ENCODE peak calls at places on chromosome 1, in five cellular contexts. Z, P, J, F and Y are unnamed samples.

GRCh38 chr1:163248064-163248463 is 45.3 kb upstream of the RGS5 start:
- DNase-seq in Z (no peak), P (no peak), J (no peak), F (no peak), Y (no peak)

GRCh38 chr1:211305044-211305443 is 21.6 kb upstream of the TRAF5 start:
- DNase-seq in Z (peak; percentile 84), P (no peak), J (no peak), F (no peak), Y (no peak)

GRCh38 chr1:37954316-37954971 is 7.6 kb upstream of the INPP5B start:
- DNase-seq in Z (no peak), P (no peak), J (no peak), F (no peak), Y (no peak)

GRCh38 chr1:25243907-25244306 is 3.3 kb downstream of the RSRP1 start:
- DNase-seq in Z (peak; percentile 45), P (no peak), J (no peak), F (no peak), Y (no peak)

GRCh38 chr1:183227963-183228649 is 42.0 kb downstream of the LAMC2 start:
- DNase-seq in Z (peak; percentile 68), P (peak; percentile 26), J (no peak), F (peak; percentile 52), Y (peak; percentile 48)

GRCh38 chr1:200899954-200900867 is 5.5 kb downstream of the INAVA start:
- DNase-seq in Z (no peak), P (no peak), J (no peak), F (no peak), Y (no peak)

GRCh38 chr1:2047749-2048729 is 2.2 kb upstream of the PRKCZ start:
- DNase-seq in Z (no peak), P (no peak), J (no peak), F (no peak), Y (no peak)

GRCh38 chr1:185681034-185681633 is 53.1 kb upstream of the HMCN1 start:
- DNase-seq in Z (peak; percentile 56), P (peak; percentile 45), J (no peak), F (peak; percentile 36), Y (peak; percentile 68)

GRCh38 chr1:89274431-89274857 is 1.8 kb upstream of the GBP5 start:
- DNase-seq in Z (peak; percentile 87), P (no peak), J (peak; percentile 51), F (no peak), Y (peak; percentile 49)

GRCh38 chr1:48471103-48471502 is 901 bp downstream of the SPATA6 start:
- DNase-seq in Z (peak; percentile 36), P (no peak), J (no peak), F (no peak), Y (no peak)
- H3K4me3 ChIP-seq in Z (peak overlapping the region; percentile 83), P (peak overlapping the region; percentile 73), J (no peak overlapping the region), F (no peak overlapping the region), Y (peak overlapping the region; percentile 77)

GRCh38 chr1:114043548-114043947 is 64.3 kb downstream of the OLFML3 start:
- DNase-seq in Z (no peak), P (no peak), J (no peak), F (no peak), Y (no peak)
- H3K9me2 ChIP-seq in Z (no peaks in the 10 kb centered on the region), P (no peaks in the 10 kb centered on the region), J (no peaks in the 10 kb centered on the region), F (no peaks in the 10 kb centered on the region), Y (no peaks in the 10 kb centered on the region)

DNA sequence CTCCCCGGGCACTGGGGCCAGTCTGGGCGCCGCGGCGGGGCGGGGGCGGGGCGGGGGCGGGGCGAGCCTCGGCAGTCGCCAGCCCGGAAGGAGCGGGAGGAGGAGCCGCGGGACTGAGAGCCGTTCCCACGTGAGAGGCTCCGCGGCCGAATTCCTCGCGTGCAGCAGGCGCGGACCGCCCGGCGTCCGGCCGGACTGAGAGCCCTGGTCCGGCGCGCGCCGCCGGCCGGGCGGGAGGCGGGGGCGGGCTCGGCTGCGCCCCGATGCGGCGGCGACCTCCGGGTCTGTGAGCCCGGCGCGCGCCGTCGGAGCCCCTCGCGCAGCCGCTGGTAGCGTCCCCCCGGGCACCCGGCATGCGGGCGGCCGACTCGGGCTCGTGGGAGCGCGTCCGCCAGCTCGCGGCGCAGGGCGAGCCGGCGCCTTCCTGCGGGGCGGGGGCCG is 229.5 kb upstream of the TMEM51 start:
- DNase-seq in Z (peak; percentile 92), P (peak; percentile 6), J (no peak), F (peak; percentile 60), Y (peak; percentile 31)
- H2AFZ ChIP-seq in Z (peak overlapping the region; percentile 67), P (no peak overlapping the region), J (no peak overlapping the region), F (no peak overlapping the region), Y (no peak overlapping the region)

GRCh38 chr1:26702680-26703038 is 6.8 kb downstream of the ARID1A start:
- DNase-seq in Z (no peak), P (no peak), J (no peak), F (no peak), Y (no peak)

GRCh38 chr1:26700711-26701110 is 4.9 kb downstream of the ARID1A start:
- DNase-seq in Z (peak; percentile 46), P (no peak), J (no peak), F (peak; percentile 54), Y (no peak)

GRCh38 chr1:26703466-26703865 is 7.7 kb downstream of the ARID1A start:
- DNase-seq in Z (no peak), P (no peak), J (no peak), F (no peak), Y (no peak)

GRCh38 chr1:26701266-26701994 is 5.6 kb downstream of the ARID1A start:
- DNase-seq in Z (no peak), P (no peak), J (peak; percentile 57), F (no peak), Y (peak; percentile 60)

GRCh38 chr1:26701995-26702679 is 6.3 kb downstream of the ARID1A start:
- DNase-seq in Z (no peak), P (no peak), J (peak; percentile 65), F (no peak), Y (peak; percentile 54)
- H3K4me3 ChIP-seq in Z (no peak overlapping the region), P (no peak overlapping the region), J (peak overlapping the region; percentile 67), F (peak overlapping the region; percentile 87), Y (peak overlapping the region; percentile 86)

GRCh38 chr1:167799747-167800146 is 78.0 kb downstream of the MPZL1 start:
- DNase-seq in Z (no peak), P (no peak), J (no peak), F (no peak), Y (no peak)

GRCh38 chr1:167805041-167805556 is 83.3 kb downstream of the MPZL1 start:
- DNase-seq in Z (no peak), P (no peak), J (no peak), F (peak; percentile 37), Y (no peak)

GRCh38 chr1:167803358-167804217 is 81.8 kb downstream of the MPZL1 start:
- DNase-seq in Z (peak; percentile 97), P (peak; percentile 90), J (peak; percentile 86), F (peak; percentile 96), Y (peak; percentile 98)

GRCh38 chr1:167800241-167800640 is 78.5 kb downstream of the MPZL1 start:
- DNase-seq in Z (peak; percentile 15), P (no peak), J (no peak), F (no peak), Y (no peak)

DNA sequence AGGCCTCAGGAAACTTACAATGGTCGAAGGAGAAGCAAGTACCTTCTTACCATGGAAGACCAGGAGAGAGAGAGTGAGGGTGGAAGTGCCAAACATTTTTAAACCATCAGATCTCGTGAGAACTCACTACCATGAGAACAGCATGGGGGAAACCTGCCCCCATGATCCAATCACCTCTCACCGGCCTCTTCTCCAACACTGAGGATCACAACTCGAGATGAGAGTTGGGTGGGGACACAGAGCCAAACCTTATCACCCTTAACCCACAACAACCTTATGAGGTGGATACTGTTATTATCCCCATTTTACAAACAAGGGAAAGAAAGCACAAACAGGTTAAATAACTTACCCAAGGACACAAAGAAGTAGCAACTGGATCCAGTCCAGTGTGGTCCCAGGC is 80.5 kb downstream of the MPZL1 start:
- DNase-seq in Z (no peak), P (no peak), J (no peak), F (no peak), Y (no peak)
- H3K9me2 ChIP-seq in Z (no peaks in the 10 kb centered on the region), P (no peaks in the 10 kb centered on the region), J (no peaks in the 10 kb centered on the region), F (no peaks in the 10 kb centered on the region), Y (no peaks in the 10 kb centered on the region)

DNA sequence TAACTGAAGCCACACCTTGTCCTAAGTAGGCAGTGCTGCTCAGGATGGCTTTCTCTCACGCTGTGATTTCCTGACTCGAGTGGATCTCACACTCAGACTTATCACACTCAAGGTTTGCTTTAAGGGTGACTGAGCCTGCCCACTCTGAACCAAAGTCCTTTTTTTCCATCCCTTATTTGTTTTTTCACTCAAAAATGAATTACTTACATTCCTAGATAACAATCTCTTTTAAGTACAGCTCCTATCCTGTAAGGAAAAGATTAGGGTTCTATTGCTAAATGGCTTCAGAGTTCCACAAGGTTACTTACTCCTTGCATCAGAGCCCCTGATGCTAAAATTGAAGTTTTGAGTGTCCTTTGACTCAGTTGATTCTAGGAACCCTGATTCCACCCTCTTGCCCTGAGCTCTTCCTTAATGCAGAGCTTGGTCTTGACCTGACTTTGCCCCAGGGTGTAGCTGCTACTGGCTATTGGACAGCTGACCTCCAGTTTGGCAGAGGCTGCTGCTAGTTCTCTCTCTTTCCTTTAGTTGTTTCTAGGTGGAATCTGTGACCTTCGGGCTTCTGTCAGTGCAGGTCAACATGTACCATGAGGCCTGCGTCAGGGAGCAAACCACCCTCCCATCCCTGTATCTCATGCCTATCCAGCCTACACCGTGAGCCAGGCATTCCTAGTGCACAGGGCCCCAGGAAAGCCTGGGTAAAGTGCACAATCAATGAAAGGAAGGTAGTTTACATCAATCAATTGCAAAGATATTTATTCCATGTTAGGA is 80.1 kb upstream of the CD55 start:
- DNase-seq in Z (no peak), P (no peak), J (peak; percentile 88), F (no peak), Y (no peak)
- H2AFZ ChIP-seq in Z (no peak overlapping the region), P (peak overlapping the region; percentile 59), J (peak overlapping the region; percentile 55), F (no peak overlapping the region), Y (peak overlapping the region; percentile 45)

DNA sequence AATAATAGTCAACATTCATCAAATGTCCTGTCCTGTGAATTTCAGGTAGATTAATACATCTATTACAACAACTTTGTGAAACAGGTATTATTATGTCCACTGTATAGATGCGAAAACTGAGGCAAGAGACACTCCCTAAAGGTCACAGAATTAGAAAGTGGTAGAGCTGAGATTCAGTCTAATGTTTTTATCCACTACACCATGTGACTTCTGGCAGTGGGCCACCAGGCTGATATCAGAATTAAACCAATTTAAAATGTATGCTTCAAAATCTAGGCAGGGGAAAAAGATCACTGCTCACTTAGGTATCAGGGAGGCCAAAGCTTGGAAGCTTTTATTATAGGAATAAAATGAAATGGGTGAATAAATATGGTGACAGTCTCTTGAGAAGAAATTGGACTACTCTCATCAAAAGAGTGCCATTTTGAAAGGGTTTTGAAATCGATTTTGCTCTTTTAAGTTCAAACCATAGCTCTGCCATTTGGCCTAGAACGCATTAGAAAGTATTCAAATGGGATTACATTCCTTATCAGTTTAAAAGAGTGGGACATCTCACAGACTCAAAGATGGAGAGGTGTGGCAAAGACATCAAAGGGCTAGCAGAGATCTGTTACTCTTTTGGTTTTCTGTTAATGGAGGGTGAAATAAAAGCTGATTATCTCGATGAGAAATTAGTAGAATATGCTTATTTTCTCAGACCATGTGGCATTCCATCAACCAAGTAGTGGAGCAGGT is 1.9 kb downstream of the DDAH1 start:
- DNase-seq in Z (peak; percentile 38), P (no peak), J (no peak), F (no peak), Y (peak; percentile 20)
- H3K4me3 ChIP-seq in Z (peak overlapping the region; percentile 83), P (no peak overlapping the region), J (peak overlapping the region; percentile 95), F (no peak overlapping the region), Y (peak overlapping the region; percentile 94)

GRCh38 chr1:181607524-181607923 is 124.2 kb downstream of the CACNA1E start:
- DNase-seq in Z (no peak), P (no peak), J (no peak), F (no peak), Y (no peak)
- H3K9me2 ChIP-seq in Z (no peaks in the 10 kb centered on the region), P (no peaks in the 10 kb centered on the region), J (no peaks in the 10 kb centered on the region), F (no peaks in the 10 kb centered on the region), Y (no peaks in the 10 kb centered on the region)